ENCODE peak calls at places on chromosomes 4 and X, in four cellular contexts. G is H1, W is neuronal stem cell, J is IMR-90. T is an unnamed sample.

GRCh38 chr4:1757836-1758235 is 35.3 kb upstream of the FGFR3 start:
- DNase-seq in G (no peak), W (no peak), J (no peak), T (no peak)

GRCh38 chrX:45900751-45901150 is 644.5 kb downstream of the ZNF674 start:
- DNase-seq in G (no peak), W (peak; percentile 1), J (no peak), T (no peak)

GRCh38 chr4:30537462-30537861 is 182.7 kb upstream of the PCDH7 start:
- DNase-seq in G (no peak), W (no peak), J (peak; percentile 80), T (peak; percentile 15)

GRCh38 chrX:24014388-24015018 is 12.5 kb downstream of the KLHL15 start:
- DNase-seq in G (no peak), W (no peak), J (peak; percentile 9), T (no peak)

GRCh38 chrX:18390941-18391538 is 34.4 kb upstream of the CDKL5 start:
- DNase-seq in G (no peak), W (peak; percentile 35), J (peak; percentile 63), T (peak; percentile 46)

GRCh38 chr4:118373614-118374255 is 20.9 kb upstream of the PRSS12 start:
- DNase-seq in G (no peak), W (no peak), J (peak; percentile 86), T (no peak)

GRCh38 chr4:174398728-174399127 is 115.0 kb downstream of the CEP44 start:
- DNase-seq in G (no peak), W (no peak), J (peak; percentile 68), T (no peak)

GRCh38 chr4:5782829-5783476 is 72.0 kb downstream of the EVC start:
- DNase-seq in G (no peak), W (no peak), J (no peak), T (no peak)

GRCh38 chr4:114921790-114922581 is 191.4 kb downstream of the NDST4 start:
- DNase-seq in G (no peak), W (no peak), J (no peak), T (peak; percentile 51)

GRCh38 chrX:16743604-16744325 is 24.4 kb downstream of the SYAP1 start:
- DNase-seq in G (no peak), W (no peak), J (peak; percentile 92), T (no peak)

GRCh38 chrX:103615781-103616180 is 8.0 kb downstream of the TCEAL3 start:
- DNase-seq in G (no peak), W (no peak), J (peak; percentile 46), T (no peak)

GRCh38 chrX:70552174-70552704 is 107.6 kb downstream of the DLG3 start:
- DNase-seq in G (no peak), W (no peak), J (no peak), T (no peak)

GRCh38 chr4:121448231-121448630 is 67.4 kb upstream of the QRFPR start:
- DNase-seq in G (no peak), W (no peak), J (no peak), T (no peak)

GRCh38 chr4:1748465-1748995 is 27.2 kb downstream of the TACC3 start:
- DNase-seq in G (peak; percentile 57), W (peak; percentile 80), J (peak; percentile 41), T (peak; percentile 71)

GRCh38 chr4:128776794-128777216 is 32.7 kb upstream of the JADE1 start:
- DNase-seq in G (no peak), W (no peak), J (peak; percentile 95), T (no peak)

GRCh38 chrX:53281321-53281822 is at the start of gene IQSEC2:
- DNase-seq in G (peak; percentile 2), W (no peak), J (peak; percentile 77), T (peak; percentile 80)

GRCh38 chrX:19747672-19748610 is 139.5 kb downstream of the SH3KBP1 start:
- DNase-seq in G (no peak), W (no peak), J (no peak), T (no peak)

GRCh38 chr4:40194602-40195161 is 2.1 kb upstream of the RHOH start:
- DNase-seq in G (no peak), W (no peak), J (peak; percentile 45), T (no peak)
- H2BK120ac ChIP-seq in G (no peak overlapping the region), W (no peak overlapping the region), J (peak overlapping the region; percentile 11), T (no peak overlapping the region)

DNA sequence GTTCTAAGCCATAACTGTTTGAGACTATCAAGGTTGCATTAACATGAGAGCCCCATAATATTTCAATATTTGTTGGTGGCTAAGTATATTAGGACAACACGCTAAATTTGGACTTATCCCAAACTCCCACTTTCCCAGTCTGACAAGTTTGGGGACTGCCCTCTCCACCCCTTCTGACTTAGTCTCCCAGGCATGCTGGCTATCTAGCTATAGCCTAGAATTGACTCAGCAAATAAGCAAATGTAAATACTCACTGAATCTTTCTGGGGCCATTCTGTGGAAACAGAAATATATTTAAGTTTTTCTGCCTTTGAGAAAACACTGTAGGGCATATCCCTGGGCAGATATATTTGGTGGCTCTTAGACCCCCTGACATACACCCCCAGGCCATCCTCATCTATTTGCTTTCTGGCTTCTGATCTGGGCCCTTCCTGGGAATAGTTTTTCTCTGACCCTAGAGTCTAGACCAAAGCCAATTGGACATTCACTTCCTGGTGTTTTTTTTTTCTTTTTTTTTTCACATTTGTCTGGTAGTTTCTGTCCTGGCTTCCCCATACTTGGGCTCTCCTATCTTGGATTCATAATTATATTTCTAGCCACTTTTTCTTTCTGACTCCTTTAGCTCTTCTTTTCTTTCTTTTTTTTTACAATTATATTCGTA is 36.3 kb upstream of the CT47C1 start:
- DNase-seq in G (no peak), W (no peak), J (peak; percentile 9), T (no peak)
- H2BK120ac ChIP-seq in G (no peak overlapping the region), W (no peak overlapping the region), J (no peak overlapping the region), T (no peak overlapping the region)

GRCh38 chr4:101931619-101932018 is 141.1 kb downstream of the BANK1 start:
- DNase-seq in G (no peak), W (no peak), J (no peak), T (no peak)
- H2BK120ac ChIP-seq in G (no peak overlapping the region), W (no peak overlapping the region), J (no peak overlapping the region), T (no peak overlapping the region)

GRCh38 chr4:16859031-16859430 is 39.4 kb downstream of the LDB2 start:
- DNase-seq in G (no peak), W (no peak), J (peak; percentile 51), T (no peak)

GRCh38 chr4:16860506-16860905 is 37.9 kb downstream of the LDB2 start:
- DNase-seq in G (no peak), W (no peak), J (peak; percentile 98), T (no peak)

GRCh38 chr4:16862688-16863087 is 35.8 kb downstream of the LDB2 start:
- DNase-seq in G (no peak), W (no peak), J (peak; percentile 36), T (no peak)

GRCh38 chr4:16857425-16857824 is 41.0 kb downstream of the LDB2 start:
- DNase-seq in G (no peak), W (no peak), J (no peak), T (no peak)

DNA sequence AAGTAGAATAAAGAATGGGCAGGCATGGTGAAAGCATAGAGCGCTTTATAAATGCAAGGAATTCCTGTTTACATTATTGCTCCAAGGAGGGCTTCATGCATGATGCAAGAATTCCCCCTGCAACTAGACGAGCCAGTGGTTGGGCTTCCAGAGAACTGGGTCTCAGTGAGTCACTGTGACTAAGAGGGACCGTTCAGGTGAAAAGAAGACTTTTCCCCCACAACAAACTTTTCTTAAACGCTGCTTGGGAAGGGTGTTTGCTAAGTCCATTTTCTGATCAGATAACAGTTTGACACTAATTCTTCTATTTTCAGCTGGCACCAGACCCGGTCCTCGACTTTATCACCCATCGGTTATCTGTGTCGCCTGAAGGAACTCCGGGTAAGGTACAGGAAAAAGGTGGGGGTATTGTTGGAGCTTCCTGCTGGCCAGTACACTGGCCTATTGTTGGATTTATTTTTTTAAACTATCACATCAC is 40.1 kb downstream of the LDB2 start:
- DNase-seq in G (peak; percentile 34), W (no peak), J (peak; percentile 94), T (peak; percentile 88)
- H2BK120ac ChIP-seq in G (no peak overlapping the region), W (no peak overlapping the region), J (peak overlapping the region; percentile 80), T (no peak overlapping the region)